ENCODE peak calls at places on chromosome 12, in five cellular contexts. Q is GM12865, Y is MCF 10A, U is AG04450, C is cardiac muscle cell. E is an unnamed sample.

GRCh38 chr12:112116232-112117060 is 7.9 kb upstream of the NAA25 start:
- DNase-seq in Q (peak), Y (peak), U (no peak), C (peak), E (peak)

GRCh38 chr12:90995041-90995440 is 9.7 kb downstream of the EPYC start:
- DNase-seq in Q (no peak), Y (no peak), U (no peak), C (no peak), E (no peak)

GRCh38 chr12:104877107-104877705 is 80.9 kb downstream of the SLC41A2 start:
- DNase-seq in Q (peak), Y (peak), U (no peak), C (peak), E (peak)

GRCh38 chr12:115806000-115806399 is 471.5 kb downstream of the MED13L start:
- DNase-seq in Q (no peak), Y (no peak), U (no peak), C (no peak), E (no peak)

GRCh38 chr12:124389537-124390441 is 94.9 kb downstream of the RFLNA start:
- DNase-seq in Q (no peak), Y (no peak), U (no peak), C (no peak), E (no peak)

GRCh38 chr12:59429766-59430165 is 166.1 kb upstream of the SLC16A7 start:
- DNase-seq in Q (no peak), Y (no peak), U (peak), C (no peak), E (no peak)

GRCh38 chr12:5085896-5086295 is 42.2 kb downstream of the KCNA5 start:
- DNase-seq in Q (no peak), Y (peak), U (peak), C (no peak), E (no peak)

GRCh38 chr12:6182279-6182898 is 17.8 kb upstream of the CD9 start:
- DNase-seq in Q (no peak), Y (peak), U (no peak), C (no peak), E (no peak)

GRCh38 chr12:879641-880040 is 69.9 kb downstream of the RAD52 start:
- DNase-seq in Q (no peak), Y (peak), U (peak), C (no peak), E (no peak)

GRCh38 chr12:41190360-41190759 is 2.2 kb downstream of the PDZRN4 start:
- DNase-seq in Q (no peak), Y (peak), U (no peak), C (peak), E (peak)
- TF ChIP-seq CTCF in Q (peak), Y (no peak), U (peak), C (peak), E (no peak)

DNA sequence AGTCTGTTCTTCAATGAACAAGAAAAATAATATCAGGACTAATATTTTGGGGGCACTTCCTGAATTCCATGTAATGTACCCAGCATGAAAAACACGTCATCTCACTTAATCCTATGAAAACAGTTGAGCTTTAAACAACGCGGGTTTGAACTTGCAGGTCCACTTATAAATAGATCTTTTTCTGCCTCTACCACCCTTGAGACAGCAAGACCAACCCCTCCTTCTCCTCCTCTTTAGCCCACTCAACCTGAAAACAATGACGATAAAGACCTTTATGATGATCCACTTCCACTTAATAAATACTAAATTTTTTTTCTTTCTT is 203.9 kb upstream of the KRR1 start:
- DNase-seq in Q (no peak), Y (no peak), U (no peak), C (no peak), E (no peak)
- TF ChIP-seq CTCF in Q (no peak), Y (no peak), U (no peak), C (no peak), E (no peak)

DNA sequence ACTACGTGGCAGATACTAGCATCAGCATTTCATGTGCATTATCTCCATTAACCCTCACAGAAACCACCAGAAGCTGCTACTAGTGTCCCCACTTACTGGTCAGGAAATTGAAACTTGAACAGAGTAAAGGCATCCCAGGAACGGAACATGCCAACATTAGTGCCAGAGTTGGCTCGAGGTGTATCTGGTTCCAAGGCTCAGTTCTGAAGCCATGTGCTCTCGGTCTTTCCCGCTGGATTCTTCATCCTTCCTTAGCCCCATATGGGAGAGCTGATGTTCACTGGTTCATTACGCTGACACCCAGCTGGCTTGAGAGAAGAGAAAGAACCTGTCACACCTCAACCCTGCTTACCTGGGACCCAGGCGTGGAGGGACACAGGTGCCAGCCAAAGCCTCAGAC is 91.5 kb downstream of the TBX5 start:
- DNase-seq in Q (no peak), Y (no peak), U (no peak), C (no peak), E (no peak)
- TF ChIP-seq CTCF in Q (no peak), Y (no peak), U (no peak), C (no peak), E (no peak)

DNA sequence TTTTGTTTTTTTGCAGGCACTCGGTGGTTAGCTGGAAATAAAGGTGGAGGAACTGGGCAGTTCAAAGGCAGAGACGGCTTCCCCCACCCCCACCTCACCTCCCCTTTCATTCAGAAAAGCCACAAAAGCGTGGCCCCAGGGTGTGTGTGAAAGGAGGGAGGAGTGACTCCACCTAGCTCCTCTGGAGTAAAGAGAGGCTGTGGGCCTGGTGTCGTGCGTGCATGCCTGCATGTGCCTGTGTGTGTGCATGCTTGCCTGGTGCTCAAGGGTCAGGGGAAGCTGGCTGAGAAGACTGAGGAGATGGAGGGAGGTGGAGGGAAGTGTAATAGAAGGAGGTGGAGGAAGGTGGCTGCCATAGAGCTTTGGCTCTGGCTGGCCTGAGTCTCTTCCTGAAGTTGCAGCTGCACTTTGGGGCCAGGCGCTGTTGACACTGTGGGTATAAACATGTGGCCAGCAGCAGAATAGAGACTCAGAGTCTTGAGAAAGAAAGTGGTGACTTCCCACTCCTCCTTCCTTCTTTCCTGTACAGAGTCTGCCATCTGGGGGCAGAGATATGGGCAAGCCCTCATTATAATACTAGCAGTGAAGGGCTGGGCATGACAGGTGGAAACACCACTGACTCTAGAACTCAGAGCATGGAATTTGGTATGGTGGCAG is 36.9 kb upstream of the SINHCAF start:
- DNase-seq in Q (peak), Y (peak), U (no peak), C (peak), E (no peak)
- TF ChIP-seq CTCF in Q (peak), Y (no peak), U (no peak), C (no peak), E (no peak)

GRCh38 chr12:11622774-11623375 is 26.6 kb upstream of the ETV6 start:
- DNase-seq in Q (peak), Y (no peak), U (no peak), C (peak), E (no peak)
- TF ChIP-seq CTCF in Q (peak), Y (no peak), U (peak), C (peak), E (no peak)

DNA sequence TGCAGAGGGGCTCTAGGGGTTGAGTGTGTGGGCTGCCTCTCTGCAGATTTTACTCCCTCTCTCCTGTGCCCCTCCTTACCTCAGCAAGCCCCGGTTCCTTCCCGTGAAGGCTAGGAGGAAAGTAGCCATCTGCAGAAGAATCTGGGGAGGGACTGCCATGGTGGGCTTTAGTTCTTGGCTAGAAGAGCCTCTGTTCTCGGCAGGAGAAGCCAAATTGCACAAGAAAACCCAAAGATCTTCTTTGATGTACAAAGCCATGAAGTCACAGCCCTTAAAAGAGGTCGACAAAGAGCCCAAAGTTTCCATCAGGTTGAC is 23.5 kb downstream of the CKAP4 start:
- DNase-seq in Q (no peak), Y (no peak), U (no peak), C (no peak), E (no peak)
- TF ChIP-seq CTCF in Q (no peak), Y (no peak), U (no peak), C (no peak), E (no peak)

GRCh38 chr12:109738878-109739665 is 25.4 kb downstream of the FAM222A start:
- DNase-seq in Q (no peak), Y (no peak), U (no peak), C (no peak), E (no peak)
- TF ChIP-seq CTCF in Q (no peak), Y (no peak), U (no peak), C (no peak), E (no peak)